ENCODE peak calls at places on chromosomes 13 and 19, in ten cellular contexts. K, E, T, L, C, U, J, Z, R and O are unnamed samples.
A peak's percentile ranks its signal among the peaks of the same experiment; 100 is the strongest.

GRCh38 chr19:22260499-22260898 is 25.7 kb upstream of the ZNF729 start:
- DNase-seq in R (no peak), Z (no peak), E (no peak), C (no peak), L (no peak), K (no peak), T (no peak), U (no peak), J (no peak), O (no peak)

GRCh38 chr13:106522898-106523525 is 12.4 kb downstream of the EFNB2 start:
- DNase-seq in E (no peak), T (no peak), C (no peak), Z (no peak), J (no peak), L (no peak), R (no peak), U (no peak), K (peak; percentile 58), O (no peak)

GRCh38 chr13:100633461-100633860 is 41.1 kb downstream of the TMTC4 start:
- DNase-seq in T (peak; percentile 91), R (no peak), C (peak; percentile 83), K (peak; percentile 99), U (no peak), E (no peak), J (no peak), L (no peak), Z (peak; percentile 93), O (peak; percentile 94)

GRCh38 chr19:8334458-8335342 is 8.4 kb downstream of the KANK3 start:
- DNase-seq in C (peak; percentile 92), J (no peak), L (peak; percentile 63), E (peak; percentile 87), K (peak; percentile 80), R (no peak), Z (peak; percentile 62), U (peak; percentile 68), T (peak; percentile 72), O (peak; percentile 34)

GRCh38 chr19:5345895-5346386 is 5.3 kb upstream of the PTPRS start:
- DNase-seq in Z (peak; percentile 60), K (peak; percentile 71), L (no peak), U (peak; percentile 55), J (no peak), C (peak; percentile 59), T (peak; percentile 67), E (no peak), R (no peak), O (peak; percentile 39)

GRCh38 chr19:15934332-15935078 is at the start of gene CYP4F11:
- DNase-seq in E (peak; percentile 83), C (peak; percentile 2), J (peak; percentile 42), Z (no peak), R (no peak), K (peak; percentile 86), L (peak; percentile 83), U (peak; percentile 72), T (no peak), O (no peak)

GRCh38 chr13:112897956-112898785 is 70.8 kb upstream of the MCF2L start:
- DNase-seq in L (no peak), K (no peak), J (no peak), R (peak; percentile 69), T (no peak), U (no peak), E (peak; percentile 74), Z (no peak), C (no peak), O (no peak)

GRCh38 chr13:104327217-104327616 is 1261.0 kb upstream of the SLC10A2 start:
- DNase-seq in K (peak; percentile 54), C (no peak), E (no peak), L (no peak), U (no peak), J (no peak), T (no peak), R (no peak), Z (no peak), O (no peak)

GRCh38 chr19:14089662-14090508 is 666 bp downstream of the SAMD1 start:
- DNase-seq in R (peak; percentile 87), K (no peak), T (peak; percentile 67), E (peak; percentile 88), Z (peak; percentile 64), J (no peak), U (peak; percentile 48), L (no peak), C (peak; percentile 84), O (peak; percentile 72)

DNA sequence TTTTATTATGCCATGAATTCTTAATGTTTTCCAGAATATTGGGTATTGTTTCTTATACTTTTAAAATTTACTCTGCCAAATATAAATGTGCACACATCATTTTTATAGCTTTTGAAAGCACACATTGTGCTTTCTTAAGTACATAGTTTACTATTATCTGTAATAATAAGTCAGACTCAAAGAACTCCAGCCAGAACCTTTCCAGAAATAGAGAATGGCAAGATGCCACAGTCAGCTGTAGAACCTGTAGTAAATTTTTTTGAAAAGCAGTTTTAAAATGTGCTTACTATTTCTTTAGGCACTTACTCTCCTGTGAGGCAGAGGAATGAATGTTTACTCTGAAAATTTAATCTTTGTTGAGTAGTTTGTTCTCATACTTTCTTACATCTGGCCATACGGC is 1287.1 kb downstream of the PCDH9 start:
- DNase-seq in K (no peak), L (peak; percentile 43), J (no peak), R (no peak), U (no peak), T (peak; percentile 72), E (no peak), C (peak; percentile 44), Z (peak; percentile 52), O (no peak)
- TF ChIP-seq CTCF in K (no peak), L (no peak), J (no peak), R (no peak), U (no peak), T (no peak), E (no peak), C (no peak), Z (no peak), O (no peak)

GRCh38 chr13:86569974-86570373 is 770.8 kb upstream of the SLITRK6 start:
- DNase-seq in E (no peak), U (no peak), Z (no peak), K (peak; percentile 73), C (no peak), J (no peak), T (no peak), L (no peak), R (no peak), O (no peak)

GRCh38 chr13:86563308-86563707 is 764.1 kb upstream of the SLITRK6 start:
- DNase-seq in K (peak; percentile 80), L (no peak), R (no peak), U (no peak), J (no peak), E (no peak), C (no peak), T (peak; percentile 66), Z (peak; percentile 64), O (peak; percentile 43)

GRCh38 chr13:86562876-86563275 is 763.7 kb upstream of the SLITRK6 start:
- DNase-seq in U (no peak), E (no peak), T (no peak), J (no peak), K (no peak), C (no peak), R (no peak), L (no peak), Z (no peak), O (no peak)

GRCh38 chr13:86569119-86569518 is 769.9 kb upstream of the SLITRK6 start:
- DNase-seq in E (no peak), T (no peak), L (no peak), U (no peak), C (no peak), R (no peak), Z (peak; percentile 21), J (no peak), K (no peak), O (no peak)

GRCh38 chr13:86567119-86567518 is 767.9 kb upstream of the SLITRK6 start:
- DNase-seq in U (no peak), K (no peak), E (no peak), T (no peak), Z (no peak), J (no peak), L (no peak), C (no peak), R (no peak), O (no peak)
- TF ChIP-seq CTCF in U (no peak), K (peak; percentile 16), E (no peak), T (no peak), Z (peak; percentile 13), J (no peak), L (no peak), C (no peak), R (no peak), O (peak; percentile 6)

GRCh38 chr19:18769989-18770528 is 21.0 kb downstream of the COMP start:
- DNase-seq in J (no peak), U (no peak), C (no peak), E (no peak), R (peak; percentile 74), T (no peak), L (no peak), K (no peak), Z (no peak), O (no peak)
- TF ChIP-seq CTCF in J (no peak), U (no peak), C (no peak), E (no peak), R (no peak), T (no peak), L (peak; percentile 7), K (no peak), Z (no peak), O (no peak)

DNA sequence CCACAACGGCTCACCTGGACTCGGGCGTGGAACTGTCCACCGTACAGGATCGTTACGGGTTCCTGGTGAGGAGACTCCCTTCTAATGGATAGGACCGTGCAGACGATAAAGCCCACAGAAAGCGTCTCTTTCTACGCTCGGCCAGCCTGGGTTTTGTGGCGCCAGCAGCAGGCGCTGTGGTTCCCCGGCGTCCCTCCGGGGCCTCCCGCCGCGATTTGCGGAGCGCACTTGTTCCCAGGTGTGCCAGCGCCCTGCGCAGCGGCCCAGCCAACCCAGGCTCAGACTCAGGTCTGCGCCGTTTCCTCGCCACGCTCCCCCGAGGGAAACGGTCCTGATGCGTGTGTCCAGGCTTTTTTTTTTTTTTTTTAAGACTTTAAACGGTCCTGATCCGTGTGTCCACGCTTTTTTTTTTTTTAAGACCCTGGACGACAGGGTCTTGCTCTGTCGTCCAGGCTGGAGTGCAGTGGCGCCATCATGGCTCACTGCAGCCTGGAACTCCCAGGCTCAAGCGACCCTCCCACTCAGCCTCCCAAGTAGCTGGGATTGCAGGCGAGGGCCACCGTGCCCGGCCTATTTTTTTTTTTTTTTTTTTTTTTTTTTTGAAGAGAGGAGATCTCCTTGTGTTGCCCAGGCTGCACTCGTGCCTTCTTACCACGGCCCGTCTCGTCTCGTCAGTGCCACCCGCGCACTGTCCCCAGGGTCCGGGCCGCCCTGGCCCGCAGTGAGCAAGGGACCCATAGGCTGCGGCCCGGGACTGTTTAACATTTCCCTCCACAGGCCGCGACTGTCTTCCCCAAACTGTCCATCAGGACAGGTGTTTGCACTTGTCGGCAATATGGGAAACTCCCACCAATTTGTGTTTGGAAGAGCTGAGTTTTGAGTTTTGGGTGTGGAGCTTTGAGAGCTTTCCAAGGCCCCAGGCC is 23.8 kb downstream of the GJA3 start:
- DNase-seq in J (no peak), C (peak; percentile 65), K (no peak), L (peak; percentile 62), R (no peak), Z (peak; percentile 19), E (peak; percentile 87), U (peak; percentile 71), T (peak; percentile 14), O (no peak)
- TF ChIP-seq CTCF in J (no peak), C (peak; percentile 39), K (peak; percentile 78), L (no peak), R (peak; percentile 38), Z (peak; percentile 45), E (peak; percentile 14), U (no peak), T (peak; percentile 50), O (peak; percentile 30)